ENCODE peak calls at places on chromosome 1, in ten cellular contexts. One of them, this sample, is unnamed.

GRCh38 chr1:36446261-36446660 is 4.0 kb downstream of the OSCP1 start:
- DNase-seq in gastrocnemius medialis: no peak
- DNase-seq in astrocyte: no peak
- DNase-seq in tibial nerve: no peak
- DNase-seq in A549: no peak
- DNase-seq in cardiac fibroblast: no peak
- DNase-seq in heart left ventricle: peak; percentile 43
- DNase-seq in Caco-2: peak; percentile 56
- DNase-seq in endothelial cell: peak; percentile 50
- DNase-seq in PC-3: no peak
- DNase-seq in this sample: no peak

GRCh38 chr1:17016317-17016661 is 4.6 kb upstream of the ATP13A2 start:
- DNase-seq in endothelial cell: no peak
- DNase-seq in astrocyte: peak; percentile 80
- DNase-seq in cardiac fibroblast: peak; percentile 25
- DNase-seq in gastrocnemius medialis: no peak
- DNase-seq in A549: no peak
- DNase-seq in Caco-2: peak; percentile 6
- DNase-seq in heart left ventricle: no peak
- DNase-seq in PC-3: peak; percentile 50
- DNase-seq in tibial nerve: peak; percentile 17
- DNase-seq in this sample: peak; percentile 64

GRCh38 chr1:68103006-68103545 is 52.6 kb upstream of the DIRAS3 start:
- DNase-seq in astrocyte: no peak
- DNase-seq in gastrocnemius medialis: no peak
- DNase-seq in cardiac fibroblast: peak; percentile 53
- DNase-seq in Caco-2: no peak
- DNase-seq in endothelial cell: no peak
- DNase-seq in PC-3: no peak
- DNase-seq in heart left ventricle: no peak
- DNase-seq in A549: no peak
- DNase-seq in tibial nerve: no peak
- DNase-seq in this sample: no peak

GRCh38 chr1:8649027-8649426 is 168.4 kb downstream of the RERE start:
- DNase-seq in cardiac fibroblast: no peak
- DNase-seq in Caco-2: no peak
- DNase-seq in gastrocnemius medialis: no peak
- DNase-seq in heart left ventricle: no peak
- DNase-seq in PC-3: peak; percentile 18
- DNase-seq in astrocyte: peak; percentile 57
- DNase-seq in endothelial cell: no peak
- DNase-seq in tibial nerve: no peak
- DNase-seq in A549: no peak
- DNase-seq in this sample: no peak

GRCh38 chr1:1032428-1032827 is 12.5 kb downstream of the AGRN start:
- DNase-seq in endothelial cell: no peak
- DNase-seq in A549: no peak
- DNase-seq in gastrocnemius medialis: no peak
- DNase-seq in PC-3: no peak
- DNase-seq in tibial nerve: no peak
- DNase-seq in cardiac fibroblast: no peak
- DNase-seq in heart left ventricle: no peak
- DNase-seq in astrocyte: no peak
- DNase-seq in Caco-2: no peak
- DNase-seq in this sample: no peak

GRCh38 chr1:55477953-55478352 is 262.8 kb upstream of the USP24 start:
- DNase-seq in heart left ventricle: no peak
- DNase-seq in cardiac fibroblast: no peak
- DNase-seq in tibial nerve: no peak
- DNase-seq in astrocyte: no peak
- DNase-seq in endothelial cell: no peak
- DNase-seq in A549: no peak
- DNase-seq in Caco-2: no peak
- DNase-seq in gastrocnemius medialis: no peak
- DNase-seq in PC-3: no peak
- DNase-seq in this sample: no peak

GRCh38 chr1:241782396-241782795 is 65.6 kb upstream of the EXO1 start:
- DNase-seq in endothelial cell: no peak
- DNase-seq in Caco-2: no peak
- DNase-seq in astrocyte: no peak
- DNase-seq in A549: no peak
- DNase-seq in cardiac fibroblast: no peak
- DNase-seq in PC-3: peak; percentile 32
- DNase-seq in heart left ventricle: no peak
- DNase-seq in gastrocnemius medialis: no peak
- DNase-seq in tibial nerve: no peak
- DNase-seq in this sample: no peak

GRCh38 chr1:12464627-12465056 is 153.4 kb downstream of the DHRS3 start:
- DNase-seq in PC-3: peak; percentile 95
- DNase-seq in astrocyte: peak; percentile 99
- DNase-seq in tibial nerve: no peak
- DNase-seq in A549: no peak
- DNase-seq in endothelial cell: no peak
- DNase-seq in Caco-2: no peak
- DNase-seq in cardiac fibroblast: peak; percentile 89
- DNase-seq in gastrocnemius medialis: peak; percentile 84
- DNase-seq in heart left ventricle: peak; percentile 51
- DNase-seq in this sample: peak; percentile 22

GRCh38 chr1:186983327-186983726 is 154.6 kb downstream of the PLA2G4A start:
- DNase-seq in gastrocnemius medialis: no peak
- DNase-seq in A549: no peak
- DNase-seq in astrocyte: peak; percentile 50
- DNase-seq in endothelial cell: no peak
- DNase-seq in heart left ventricle: no peak
- DNase-seq in tibial nerve: no peak
- DNase-seq in Caco-2: no peak
- DNase-seq in PC-3: no peak
- DNase-seq in cardiac fibroblast: peak; percentile 95
- DNase-seq in this sample: no peak

GRCh38 chr1:228794810-228795209 is 59.5 kb downstream of the RHOU start:
- DNase-seq in PC-3: no peak
- DNase-seq in astrocyte: no peak
- DNase-seq in Caco-2: no peak
- DNase-seq in gastrocnemius medialis: no peak
- DNase-seq in tibial nerve: no peak
- DNase-seq in A549: no peak
- DNase-seq in endothelial cell: no peak
- DNase-seq in heart left ventricle: no peak
- DNase-seq in cardiac fibroblast: no peak
- DNase-seq in this sample: no peak

GRCh38 chr1:147079400-147080012 is 92.8 kb downstream of the PRKAB2 start:
- DNase-seq in gastrocnemius medialis: no peak
- DNase-seq in PC-3: no peak
- DNase-seq in cardiac fibroblast: no peak
- DNase-seq in heart left ventricle: no peak
- DNase-seq in tibial nerve: no peak
- DNase-seq in Caco-2: no peak
- DNase-seq in A549: no peak
- DNase-seq in endothelial cell: no peak
- DNase-seq in astrocyte: no peak
- DNase-seq in this sample: no peak

GRCh38 chr1:171809834-171810233 is 28.4 kb downstream of the METTL13 start:
- DNase-seq in endothelial cell: no peak
- DNase-seq in gastrocnemius medialis: no peak
- DNase-seq in cardiac fibroblast: no peak
- DNase-seq in heart left ventricle: no peak
- DNase-seq in Caco-2: no peak
- DNase-seq in PC-3: peak; percentile 74
- DNase-seq in tibial nerve: no peak
- DNase-seq in A549: no peak
- DNase-seq in astrocyte: no peak
- DNase-seq in this sample: no peak

GRCh38 chr1:31400393-31400792 is 12.6 kb upstream of the SERINC2 start:
- DNase-seq in tibial nerve: no peak
- DNase-seq in PC-3: no peak
- DNase-seq in astrocyte: no peak
- DNase-seq in A549: no peak
- DNase-seq in heart left ventricle: no peak
- DNase-seq in gastrocnemius medialis: no peak
- DNase-seq in Caco-2: no peak
- DNase-seq in cardiac fibroblast: peak; percentile 27
- DNase-seq in endothelial cell: no peak
- DNase-seq in this sample: peak; percentile 20

GRCh38 chr1:51170342-51170741 is 65.7 kb upstream of the RNF11 start:
- DNase-seq in PC-3: peak; percentile 93
- DNase-seq in cardiac fibroblast: peak; percentile 25
- DNase-seq in gastrocnemius medialis: no peak
- DNase-seq in Caco-2: peak; percentile 9
- DNase-seq in endothelial cell: no peak
- DNase-seq in astrocyte: no peak
- DNase-seq in heart left ventricle: no peak
- DNase-seq in tibial nerve: no peak
- DNase-seq in A549: no peak
- DNase-seq in this sample: peak; percentile 6

GRCh38 chr1:202967684-202968281 is 726 bp upstream of the CYB5R1 start:
- DNase-seq in astrocyte: no peak
- DNase-seq in endothelial cell: peak; percentile 18
- DNase-seq in PC-3: no peak
- DNase-seq in heart left ventricle: no peak
- DNase-seq in A549: no peak
- DNase-seq in cardiac fibroblast: no peak
- DNase-seq in gastrocnemius medialis: no peak
- DNase-seq in tibial nerve: no peak
- DNase-seq in Caco-2: peak; percentile 15
- DNase-seq in this sample: no peak
- TF ChIP-seq CTCF in astrocyte: no peak
- TF ChIP-seq CTCF in endothelial cell: no peak
- TF ChIP-seq CTCF in PC-3: no peak
- TF ChIP-seq CTCF in heart left ventricle: no peak
- TF ChIP-seq CTCF in A549: no peak
- TF ChIP-seq CTCF in cardiac fibroblast: no peak
- TF ChIP-seq CTCF in gastrocnemius medialis: no peak
- TF ChIP-seq CTCF in tibial nerve: no peak
- TF ChIP-seq CTCF in Caco-2: no peak
- TF ChIP-seq CTCF in this sample: no peak

GRCh38 chr1:182198006-182198605 is 136.6 kb upstream of the ZNF648 start:
- DNase-seq in PC-3: peak; percentile 21
- DNase-seq in tibial nerve: no peak
- DNase-seq in A549: no peak
- DNase-seq in astrocyte: no peak
- DNase-seq in endothelial cell: no peak
- DNase-seq in cardiac fibroblast: no peak
- DNase-seq in heart left ventricle: no peak
- DNase-seq in Caco-2: no peak
- DNase-seq in gastrocnemius medialis: no peak
- DNase-seq in this sample: peak; percentile 4
- TF ChIP-seq CTCF in PC-3: peak; percentile 59
- TF ChIP-seq CTCF in tibial nerve: peak; percentile 7
- TF ChIP-seq CTCF in A549: peak; percentile 12
- TF ChIP-seq CTCF in astrocyte: no peak
- TF ChIP-seq CTCF in endothelial cell: no peak
- TF ChIP-seq CTCF in cardiac fibroblast: no peak
- TF ChIP-seq CTCF in heart left ventricle: no peak
- TF ChIP-seq CTCF in Caco-2: no peak
- TF ChIP-seq CTCF in gastrocnemius medialis: no peak
- TF ChIP-seq CTCF in this sample: peak; percentile 67

GRCh38 chr1:213070399-213070798 is 19.4 kb downstream of the RPS6KC1 start:
- DNase-seq in A549: no peak
- DNase-seq in cardiac fibroblast: peak; percentile 84
- DNase-seq in heart left ventricle: no peak
- DNase-seq in Caco-2: peak; percentile 29
- DNase-seq in PC-3: peak; percentile 75
- DNase-seq in endothelial cell: no peak
- DNase-seq in gastrocnemius medialis: no peak
- DNase-seq in tibial nerve: no peak
- DNase-seq in astrocyte: peak; percentile 69
- DNase-seq in this sample: peak; percentile 70
- TF ChIP-seq CTCF in A549: peak; percentile 18
- TF ChIP-seq CTCF in cardiac fibroblast: peak; percentile 17
- TF ChIP-seq CTCF in heart left ventricle: no peak
- TF ChIP-seq CTCF in Caco-2: no peak
- TF ChIP-seq CTCF in PC-3: peak; percentile 61
- TF ChIP-seq CTCF in endothelial cell: no peak
- TF ChIP-seq CTCF in gastrocnemius medialis: no peak
- TF ChIP-seq CTCF in tibial nerve: no peak
- TF ChIP-seq CTCF in astrocyte: peak; percentile 14
- TF ChIP-seq CTCF in this sample: peak; percentile 64

GRCh38 chr1:244173765-244174164 is 122.7 kb downstream of the ZBTB18 start:
- DNase-seq in cardiac fibroblast: no peak
- DNase-seq in astrocyte: peak; percentile 54
- DNase-seq in tibial nerve: no peak
- DNase-seq in gastrocnemius medialis: no peak
- DNase-seq in endothelial cell: no peak
- DNase-seq in A549: no peak
- DNase-seq in heart left ventricle: no peak
- DNase-seq in PC-3: no peak
- DNase-seq in Caco-2: no peak
- DNase-seq in this sample: no peak

GRCh38 chr1:244171241-244171985 is 120.3 kb downstream of the ZBTB18 start:
- DNase-seq in astrocyte: no peak
- DNase-seq in tibial nerve: no peak
- DNase-seq in gastrocnemius medialis: no peak
- DNase-seq in endothelial cell: no peak
- DNase-seq in PC-3: no peak
- DNase-seq in heart left ventricle: no peak
- DNase-seq in cardiac fibroblast: no peak
- DNase-seq in Caco-2: no peak
- DNase-seq in A549: no peak
- DNase-seq in this sample: no peak

GRCh38 chr1:244176201-244176600 is 125.1 kb downstream of the ZBTB18 start:
- DNase-seq in Caco-2: no peak
- DNase-seq in tibial nerve: no peak
- DNase-seq in endothelial cell: no peak
- DNase-seq in A549: no peak
- DNase-seq in astrocyte: no peak
- DNase-seq in heart left ventricle: no peak
- DNase-seq in cardiac fibroblast: no peak
- DNase-seq in gastrocnemius medialis: no peak
- DNase-seq in PC-3: no peak
- DNase-seq in this sample: no peak

GRCh38 chr1:244174922-244175521 is 123.9 kb downstream of the ZBTB18 start:
- DNase-seq in cardiac fibroblast: no peak
- DNase-seq in A549: no peak
- DNase-seq in PC-3: no peak
- DNase-seq in endothelial cell: no peak
- DNase-seq in Caco-2: no peak
- DNase-seq in gastrocnemius medialis: no peak
- DNase-seq in heart left ventricle: no peak
- DNase-seq in tibial nerve: no peak
- DNase-seq in astrocyte: no peak
- DNase-seq in this sample: no peak

GRCh38 chr1:244173240-244173639 is 122.2 kb downstream of the ZBTB18 start:
- DNase-seq in A549: no peak
- DNase-seq in astrocyte: no peak
- DNase-seq in endothelial cell: no peak
- DNase-seq in heart left ventricle: no peak
- DNase-seq in cardiac fibroblast: no peak
- DNase-seq in PC-3: no peak
- DNase-seq in Caco-2: no peak
- DNase-seq in tibial nerve: no peak
- DNase-seq in gastrocnemius medialis: no peak
- DNase-seq in this sample: no peak
- TF ChIP-seq CTCF in A549: no peak
- TF ChIP-seq CTCF in astrocyte: no peak
- TF ChIP-seq CTCF in endothelial cell: no peak
- TF ChIP-seq CTCF in heart left ventricle: no peak
- TF ChIP-seq CTCF in cardiac fibroblast: no peak
- TF ChIP-seq CTCF in PC-3: no peak
- TF ChIP-seq CTCF in Caco-2: no peak
- TF ChIP-seq CTCF in tibial nerve: no peak
- TF ChIP-seq CTCF in gastrocnemius medialis: no peak
- TF ChIP-seq CTCF in this sample: no peak